ENCODE peak calls at places on chromosomes 4 and X, in six cellular contexts. Y, U, M, O, R and J are unnamed samples.

GRCh38 chr4:175469519-175469918 is 342.5 kb downstream of the GPM6A start:
- DNase-seq in Y (no peak), U (peak), M (no peak), O (no peak), R (no peak), J (no peak)

GRCh38 chr4:10140866-10141759 is 24.5 kb upstream of the WDR1 start:
- DNase-seq in Y (no peak), U (no peak), M (peak), O (no peak), R (no peak), J (no peak)

GRCh38 chrX:134692990-134693389 is 34.7 kb upstream of the PLAC1 start:
- DNase-seq in Y (no peak), U (peak), M (no peak), O (no peak), R (no peak), J (no peak)

GRCh38 chr4:38060829-38061431 is 100.7 kb downstream of the PTTG2 start:
- DNase-seq in Y (no peak), U (peak), M (no peak), O (no peak), R (no peak), J (no peak)

GRCh38 chrX:49282647-49283011 is 13.0 kb downstream of the PPP1R3F start:
- DNase-seq in Y (no peak), U (peak), M (peak), O (no peak), R (no peak), J (no peak)

GRCh38 chr4:114019276-114019971 is 40.0 kb upstream of the ARSJ start:
- DNase-seq in Y (no peak), U (no peak), M (no peak), O (no peak), R (no peak), J (no peak)

GRCh38 chr4:137390707-137391106 is 141.6 kb downstream of the PCDH18 start:
- DNase-seq in Y (no peak), U (no peak), M (no peak), O (no peak), R (no peak), J (no peak)

GRCh38 chrX:121579016-121579760 is 531.8 kb downstream of the GLUD2 start:
- DNase-seq in Y (no peak), U (no peak), M (peak), O (no peak), R (no peak), J (no peak)

GRCh38 chr4:78299565-78299972 is 242.4 kb downstream of the FRAS1 start:
- DNase-seq in Y (no peak), U (no peak), M (no peak), O (no peak), R (no peak), J (no peak)

GRCh38 chrX:101397779-101398178 is 7.0 kb downstream of the RPL36A start:
- DNase-seq in Y (no peak), U (no peak), M (no peak), O (no peak), R (no peak), J (no peak)

GRCh38 chr4:6548201-6548881 is 26.6 kb upstream of the MAN2B2 start:
- DNase-seq in Y (peak), U (peak), M (peak), O (no peak), R (no peak), J (no peak)

GRCh38 chrX:108036298-108036973 is 8.4 kb upstream of the VSIG1 start:
- DNase-seq in Y (no peak), U (peak), M (no peak), O (no peak), R (no peak), J (no peak)

GRCh38 chr4:83034630-83035494 is at the start of gene COPS4:
- DNase-seq in Y (peak), U (peak), M (peak), O (peak), R (peak), J (peak)

GRCh38 chr4:6718932-6719610 is 3.1 kb downstream of the BLOC1S4 start:
- DNase-seq in Y (no peak), U (no peak), M (no peak), O (no peak), R (no peak), J (no peak)

GRCh38 chr4:38674206-38675144 is 10.5 kb downstream of the KLF3 start:
- DNase-seq in Y (no peak), U (peak), M (peak), O (no peak), R (no peak), J (peak)

GRCh38 chr4:37073226-37073840 is 171.2 kb upstream of the NWD2 start:
- DNase-seq in Y (no peak), U (no peak), M (no peak), O (no peak), R (no peak), J (no peak)

GRCh38 chrX:16826207-16826606 is 39.9 kb downstream of the TXLNG start:
- DNase-seq in Y (no peak), U (peak), M (no peak), O (no peak), R (no peak), J (no peak)

GRCh38 chrX:11929476-11929875 is 171.4 kb downstream of the MSL3 start:
- DNase-seq in Y (no peak), U (peak), M (no peak), O (no peak), R (no peak), J (no peak)

GRCh38 chrX:106894978-106895452 is 8.1 kb downstream of the RIPPLY1 start:
- DNase-seq in Y (no peak), U (peak), M (no peak), O (no peak), R (no peak), J (no peak)

GRCh38 chrX:111868726-111869638 is 7.0 kb upstream of the TRPC5OS start:
- DNase-seq in Y (peak), U (peak), M (no peak), O (no peak), R (no peak), J (no peak)

GRCh38 chr4:2103127-2103842 is 44.2 kb downstream of the NAT8L start:
- DNase-seq in Y (no peak), U (no peak), M (no peak), O (no peak), R (no peak), J (no peak)

GRCh38 chr4:155509619-155510018 is 132.9 kb upstream of the MAP9 start:
- DNase-seq in Y (no peak), U (peak), M (no peak), O (no peak), R (no peak), J (no peak)